ENCODE peak calls at places on chromosome 13, in ten cellular contexts. One of them, this sample, is unnamed.

GRCh38 chr13:27110056-27110746 is 61.4 kb downstream of the USP12 start:
- DNase-seq in frontal cortex: no peak
- DNase-seq in stimulated activated naive CD8-positive, alpha-beta T cell treated with anti-CD3 and anti-CD28 coated beads, Interleukin-15, amount 100 ng/mL, for 72 hours: no peak
- DNase-seq in erythroblast: no peak
- DNase-seq in fibroblast of lung: no peak
- DNase-seq in GM10248: no peak
- DNase-seq in non-pigmented ciliary epithelial cell: no peak
- DNase-seq in NCI-H1694 treated with DMSO at 0.1 percent for 48 hours: no peak
- DNase-seq in AG04450: no peak
- DNase-seq in esophagus squamous epithelium: no peak
- DNase-seq in this sample: no peak

GRCh38 chr13:33842207-33842606 is 24.3 kb downstream of the RFC3 start:
- DNase-seq in frontal cortex: no peak
- DNase-seq in stimulated activated naive CD8-positive, alpha-beta T cell treated with anti-CD3 and anti-CD28 coated beads, Interleukin-15, amount 100 ng/mL, for 72 hours: no peak
- DNase-seq in erythroblast: no peak
- DNase-seq in fibroblast of lung: peak
- DNase-seq in GM10248: no peak
- DNase-seq in non-pigmented ciliary epithelial cell: no peak
- DNase-seq in NCI-H1694 treated with DMSO at 0.1 percent for 48 hours: no peak
- DNase-seq in AG04450: no peak
- DNase-seq in esophagus squamous epithelium: no peak
- DNase-seq in this sample: no peak

GRCh38 chr13:74761794-74762193 is 627.6 kb upstream of the KLF12 start:
- DNase-seq in frontal cortex: no peak
- DNase-seq in stimulated activated naive CD8-positive, alpha-beta T cell treated with anti-CD3 and anti-CD28 coated beads, Interleukin-15, amount 100 ng/mL, for 72 hours: no peak
- DNase-seq in erythroblast: no peak
- DNase-seq in fibroblast of lung: peak
- DNase-seq in GM10248: no peak
- DNase-seq in non-pigmented ciliary epithelial cell: no peak
- DNase-seq in NCI-H1694 treated with DMSO at 0.1 percent for 48 hours: no peak
- DNase-seq in AG04450: no peak
- DNase-seq in esophagus squamous epithelium: no peak
- DNase-seq in this sample: no peak

GRCh38 chr13:31413531-31413930 is 213.8 kb downstream of the B3GLCT start:
- DNase-seq in frontal cortex: no peak
- DNase-seq in stimulated activated naive CD8-positive, alpha-beta T cell treated with anti-CD3 and anti-CD28 coated beads, Interleukin-15, amount 100 ng/mL, for 72 hours: no peak
- DNase-seq in erythroblast: no peak
- DNase-seq in fibroblast of lung: no peak
- DNase-seq in GM10248: no peak
- DNase-seq in non-pigmented ciliary epithelial cell: no peak
- DNase-seq in NCI-H1694 treated with DMSO at 0.1 percent for 48 hours: no peak
- DNase-seq in AG04450: no peak
- DNase-seq in esophagus squamous epithelium: no peak
- DNase-seq in this sample: no peak

GRCh38 chr13:34816543-34816942 is 125.5 kb upstream of the NBEA start:
- DNase-seq in frontal cortex: no peak
- DNase-seq in stimulated activated naive CD8-positive, alpha-beta T cell treated with anti-CD3 and anti-CD28 coated beads, Interleukin-15, amount 100 ng/mL, for 72 hours: no peak
- DNase-seq in erythroblast: no peak
- DNase-seq in fibroblast of lung: peak
- DNase-seq in GM10248: no peak
- DNase-seq in non-pigmented ciliary epithelial cell: no peak
- DNase-seq in NCI-H1694 treated with DMSO at 0.1 percent for 48 hours: no peak
- DNase-seq in AG04450: no peak
- DNase-seq in esophagus squamous epithelium: no peak
- DNase-seq in this sample: no peak

GRCh38 chr13:53206455-53206854 is 177.8 kb downstream of the OLFM4 start:
- DNase-seq in frontal cortex: no peak
- DNase-seq in stimulated activated naive CD8-positive, alpha-beta T cell treated with anti-CD3 and anti-CD28 coated beads, Interleukin-15, amount 100 ng/mL, for 72 hours: no peak
- DNase-seq in erythroblast: no peak
- DNase-seq in fibroblast of lung: no peak
- DNase-seq in GM10248: no peak
- DNase-seq in non-pigmented ciliary epithelial cell: no peak
- DNase-seq in NCI-H1694 treated with DMSO at 0.1 percent for 48 hours: peak
- DNase-seq in AG04450: no peak
- DNase-seq in esophagus squamous epithelium: no peak
- DNase-seq in this sample: no peak

GRCh38 chr13:101092985-101093384 is 323.3 kb downstream of the NALCN start:
- DNase-seq in frontal cortex: no peak
- DNase-seq in stimulated activated naive CD8-positive, alpha-beta T cell treated with anti-CD3 and anti-CD28 coated beads, Interleukin-15, amount 100 ng/mL, for 72 hours: no peak
- DNase-seq in erythroblast: no peak
- DNase-seq in fibroblast of lung: no peak
- DNase-seq in GM10248: no peak
- DNase-seq in non-pigmented ciliary epithelial cell: no peak
- DNase-seq in NCI-H1694 treated with DMSO at 0.1 percent for 48 hours: no peak
- DNase-seq in AG04450: no peak
- DNase-seq in esophagus squamous epithelium: no peak
- DNase-seq in this sample: no peak

GRCh38 chr13:33367931-33368330 is 82.4 kb upstream of the STARD13 start:
- DNase-seq in frontal cortex: no peak
- DNase-seq in stimulated activated naive CD8-positive, alpha-beta T cell treated with anti-CD3 and anti-CD28 coated beads, Interleukin-15, amount 100 ng/mL, for 72 hours: no peak
- DNase-seq in erythroblast: peak
- DNase-seq in fibroblast of lung: no peak
- DNase-seq in GM10248: peak
- DNase-seq in non-pigmented ciliary epithelial cell: no peak
- DNase-seq in NCI-H1694 treated with DMSO at 0.1 percent for 48 hours: no peak
- DNase-seq in AG04450: no peak
- DNase-seq in esophagus squamous epithelium: no peak
- DNase-seq in this sample: peak

GRCh38 chr13:68748038-68748437 is 1359.6 kb upstream of the ATXN8OS start:
- DNase-seq in frontal cortex: no peak
- DNase-seq in stimulated activated naive CD8-positive, alpha-beta T cell treated with anti-CD3 and anti-CD28 coated beads, Interleukin-15, amount 100 ng/mL, for 72 hours: no peak
- DNase-seq in erythroblast: no peak
- DNase-seq in fibroblast of lung: peak
- DNase-seq in GM10248: no peak
- DNase-seq in non-pigmented ciliary epithelial cell: no peak
- DNase-seq in NCI-H1694 treated with DMSO at 0.1 percent for 48 hours: no peak
- DNase-seq in AG04450: no peak
- DNase-seq in esophagus squamous epithelium: no peak
- DNase-seq in this sample: no peak

GRCh38 chr13:112165712-112166111 is 98.8 kb downstream of the SOX1 start:
- DNase-seq in frontal cortex: no peak
- DNase-seq in stimulated activated naive CD8-positive, alpha-beta T cell treated with anti-CD3 and anti-CD28 coated beads, Interleukin-15, amount 100 ng/mL, for 72 hours: no peak
- DNase-seq in erythroblast: no peak
- DNase-seq in fibroblast of lung: no peak
- DNase-seq in GM10248: no peak
- DNase-seq in non-pigmented ciliary epithelial cell: no peak
- DNase-seq in NCI-H1694 treated with DMSO at 0.1 percent for 48 hours: no peak
- DNase-seq in AG04450: no peak
- DNase-seq in esophagus squamous epithelium: no peak
- DNase-seq in this sample: no peak

GRCh38 chr13:89568746-89569145 is 1778.7 kb upstream of the MIR17HG start:
- DNase-seq in frontal cortex: no peak
- DNase-seq in stimulated activated naive CD8-positive, alpha-beta T cell treated with anti-CD3 and anti-CD28 coated beads, Interleukin-15, amount 100 ng/mL, for 72 hours: no peak
- DNase-seq in erythroblast: no peak
- DNase-seq in fibroblast of lung: no peak
- DNase-seq in GM10248: no peak
- DNase-seq in non-pigmented ciliary epithelial cell: no peak
- DNase-seq in NCI-H1694 treated with DMSO at 0.1 percent for 48 hours: no peak
- DNase-seq in AG04450: no peak
- DNase-seq in esophagus squamous epithelium: no peak
- DNase-seq in this sample: no peak

GRCh38 chr13:73146705-73147104 is 87.9 kb downstream of the KLF5 start:
- DNase-seq in frontal cortex: no peak
- DNase-seq in stimulated activated naive CD8-positive, alpha-beta T cell treated with anti-CD3 and anti-CD28 coated beads, Interleukin-15, amount 100 ng/mL, for 72 hours: no peak
- DNase-seq in erythroblast: no peak
- DNase-seq in fibroblast of lung: peak
- DNase-seq in GM10248: no peak
- DNase-seq in non-pigmented ciliary epithelial cell: no peak
- DNase-seq in NCI-H1694 treated with DMSO at 0.1 percent for 48 hours: no peak
- DNase-seq in AG04450: no peak
- DNase-seq in esophagus squamous epithelium: no peak
- DNase-seq in this sample: no peak

GRCh38 chr13:90412980-90413379 is 934.5 kb upstream of the MIR17HG start:
- DNase-seq in frontal cortex: no peak
- DNase-seq in stimulated activated naive CD8-positive, alpha-beta T cell treated with anti-CD3 and anti-CD28 coated beads, Interleukin-15, amount 100 ng/mL, for 72 hours: no peak
- DNase-seq in erythroblast: no peak
- DNase-seq in fibroblast of lung: no peak
- DNase-seq in GM10248: no peak
- DNase-seq in non-pigmented ciliary epithelial cell: no peak
- DNase-seq in NCI-H1694 treated with DMSO at 0.1 percent for 48 hours: no peak
- DNase-seq in AG04450: no peak
- DNase-seq in esophagus squamous epithelium: no peak
- DNase-seq in this sample: no peak

GRCh38 chr13:79861731-79862130 is 380.8 kb downstream of the NDFIP2 start:
- DNase-seq in frontal cortex: no peak
- DNase-seq in stimulated activated naive CD8-positive, alpha-beta T cell treated with anti-CD3 and anti-CD28 coated beads, Interleukin-15, amount 100 ng/mL, for 72 hours: no peak
- DNase-seq in erythroblast: no peak
- DNase-seq in fibroblast of lung: no peak
- DNase-seq in GM10248: no peak
- DNase-seq in non-pigmented ciliary epithelial cell: no peak
- DNase-seq in NCI-H1694 treated with DMSO at 0.1 percent for 48 hours: no peak
- DNase-seq in AG04450: no peak
- DNase-seq in esophagus squamous epithelium: no peak
- DNase-seq in this sample: no peak

GRCh38 chr13:75947448-75947847 is 311.3 kb downstream of the LMO7 start:
- DNase-seq in frontal cortex: no peak
- DNase-seq in stimulated activated naive CD8-positive, alpha-beta T cell treated with anti-CD3 and anti-CD28 coated beads, Interleukin-15, amount 100 ng/mL, for 72 hours: no peak
- DNase-seq in erythroblast: peak
- DNase-seq in fibroblast of lung: no peak
- DNase-seq in GM10248: no peak
- DNase-seq in non-pigmented ciliary epithelial cell: no peak
- DNase-seq in NCI-H1694 treated with DMSO at 0.1 percent for 48 hours: peak
- DNase-seq in AG04450: no peak
- DNase-seq in esophagus squamous epithelium: no peak
- DNase-seq in this sample: no peak

GRCh38 chr13:31172535-31172934 is 10.8 kb upstream of the HSPH1 start:
- DNase-seq in frontal cortex: no peak
- DNase-seq in stimulated activated naive CD8-positive, alpha-beta T cell treated with anti-CD3 and anti-CD28 coated beads, Interleukin-15, amount 100 ng/mL, for 72 hours: no peak
- DNase-seq in erythroblast: no peak
- DNase-seq in fibroblast of lung: peak
- DNase-seq in GM10248: no peak
- DNase-seq in non-pigmented ciliary epithelial cell: peak
- DNase-seq in NCI-H1694 treated with DMSO at 0.1 percent for 48 hours: no peak
- DNase-seq in AG04450: peak
- DNase-seq in esophagus squamous epithelium: no peak
- DNase-seq in this sample: no peak

GRCh38 chr13:102571075-102571474 is 25.7 kb upstream of the TPP2 start:
- DNase-seq in frontal cortex: no peak
- DNase-seq in stimulated activated naive CD8-positive, alpha-beta T cell treated with anti-CD3 and anti-CD28 coated beads, Interleukin-15, amount 100 ng/mL, for 72 hours: no peak
- DNase-seq in erythroblast: no peak
- DNase-seq in fibroblast of lung: no peak
- DNase-seq in GM10248: no peak
- DNase-seq in non-pigmented ciliary epithelial cell: no peak
- DNase-seq in NCI-H1694 treated with DMSO at 0.1 percent for 48 hours: peak
- DNase-seq in AG04450: no peak
- DNase-seq in esophagus squamous epithelium: no peak
- DNase-seq in this sample: no peak

GRCh38 chr13:106505295-106505694 is 30.2 kb downstream of the EFNB2 start:
- DNase-seq in frontal cortex: no peak
- DNase-seq in stimulated activated naive CD8-positive, alpha-beta T cell treated with anti-CD3 and anti-CD28 coated beads, Interleukin-15, amount 100 ng/mL, for 72 hours: no peak
- DNase-seq in erythroblast: no peak
- DNase-seq in fibroblast of lung: no peak
- DNase-seq in GM10248: no peak
- DNase-seq in non-pigmented ciliary epithelial cell: no peak
- DNase-seq in NCI-H1694 treated with DMSO at 0.1 percent for 48 hours: no peak
- DNase-seq in AG04450: no peak
- DNase-seq in esophagus squamous epithelium: no peak
- DNase-seq in this sample: no peak

GRCh38 chr13:45518525-45519235 is 53.9 kb downstream of the COG3 start:
- DNase-seq in frontal cortex: no peak
- DNase-seq in stimulated activated naive CD8-positive, alpha-beta T cell treated with anti-CD3 and anti-CD28 coated beads, Interleukin-15, amount 100 ng/mL, for 72 hours: no peak
- DNase-seq in erythroblast: no peak
- DNase-seq in fibroblast of lung: peak
- DNase-seq in GM10248: no peak
- DNase-seq in non-pigmented ciliary epithelial cell: no peak
- DNase-seq in NCI-H1694 treated with DMSO at 0.1 percent for 48 hours: no peak
- DNase-seq in AG04450: peak
- DNase-seq in esophagus squamous epithelium: no peak
- DNase-seq in this sample: no peak

GRCh38 chr13:25281193-25281936 is 5.9 kb downstream of the MTMR6 start:
- DNase-seq in frontal cortex: no peak
- DNase-seq in stimulated activated naive CD8-positive, alpha-beta T cell treated with anti-CD3 and anti-CD28 coated beads, Interleukin-15, amount 100 ng/mL, for 72 hours: peak
- DNase-seq in erythroblast: no peak
- DNase-seq in fibroblast of lung: no peak
- DNase-seq in GM10248: peak
- DNase-seq in non-pigmented ciliary epithelial cell: no peak
- DNase-seq in NCI-H1694 treated with DMSO at 0.1 percent for 48 hours: no peak
- DNase-seq in AG04450: no peak
- DNase-seq in esophagus squamous epithelium: no peak
- DNase-seq in this sample: peak

GRCh38 chr13:25171517-25172302 is at the start of gene AMER2:
- DNase-seq in frontal cortex: peak
- DNase-seq in stimulated activated naive CD8-positive, alpha-beta T cell treated with anti-CD3 and anti-CD28 coated beads, Interleukin-15, amount 100 ng/mL, for 72 hours: no peak
- DNase-seq in erythroblast: no peak
- DNase-seq in fibroblast of lung: peak
- DNase-seq in GM10248: peak
- DNase-seq in non-pigmented ciliary epithelial cell: no peak
- DNase-seq in NCI-H1694 treated with DMSO at 0.1 percent for 48 hours: peak
- DNase-seq in AG04450: no peak
- DNase-seq in esophagus squamous epithelium: no peak
- DNase-seq in this sample: peak

GRCh38 chr13:26221399-26221720 is 754 bp downstream of the RNF6 start:
- DNase-seq in frontal cortex: no peak
- DNase-seq in stimulated activated naive CD8-positive, alpha-beta T cell treated with anti-CD3 and anti-CD28 coated beads, Interleukin-15, amount 100 ng/mL, for 72 hours: no peak
- DNase-seq in erythroblast: no peak
- DNase-seq in fibroblast of lung: no peak
- DNase-seq in GM10248: no peak
- DNase-seq in non-pigmented ciliary epithelial cell: no peak
- DNase-seq in NCI-H1694 treated with DMSO at 0.1 percent for 48 hours: no peak
- DNase-seq in AG04450: no peak
- DNase-seq in esophagus squamous epithelium: no peak
- DNase-seq in this sample: no peak

GRCh38 chr13:44649118-44649455 is 73.0 kb upstream of the TSC22D1 start:
- DNase-seq in frontal cortex: no peak
- DNase-seq in stimulated activated naive CD8-positive, alpha-beta T cell treated with anti-CD3 and anti-CD28 coated beads, Interleukin-15, amount 100 ng/mL, for 72 hours: peak
- DNase-seq in erythroblast: no peak
- DNase-seq in fibroblast of lung: no peak
- DNase-seq in GM10248: no peak
- DNase-seq in non-pigmented ciliary epithelial cell: no peak
- DNase-seq in NCI-H1694 treated with DMSO at 0.1 percent for 48 hours: no peak
- DNase-seq in AG04450: no peak
- DNase-seq in esophagus squamous epithelium: no peak
- DNase-seq in this sample: no peak

GRCh38 chr13:33524086-33524485 is 238.5 kb upstream of the STARD13 start:
- DNase-seq in frontal cortex: no peak
- DNase-seq in stimulated activated naive CD8-positive, alpha-beta T cell treated with anti-CD3 and anti-CD28 coated beads, Interleukin-15, amount 100 ng/mL, for 72 hours: no peak
- DNase-seq in erythroblast: no peak
- DNase-seq in fibroblast of lung: peak
- DNase-seq in GM10248: no peak
- DNase-seq in non-pigmented ciliary epithelial cell: peak
- DNase-seq in NCI-H1694 treated with DMSO at 0.1 percent for 48 hours: no peak
- DNase-seq in AG04450: peak
- DNase-seq in esophagus squamous epithelium: no peak
- DNase-seq in this sample: no peak

GRCh38 chr13:67219113-67219512 is 11.0 kb downstream of the PCDH9 start:
- DNase-seq in frontal cortex: no peak
- DNase-seq in stimulated activated naive CD8-positive, alpha-beta T cell treated with anti-CD3 and anti-CD28 coated beads, Interleukin-15, amount 100 ng/mL, for 72 hours: no peak
- DNase-seq in erythroblast: no peak
- DNase-seq in fibroblast of lung: no peak
- DNase-seq in GM10248: no peak
- DNase-seq in non-pigmented ciliary epithelial cell: no peak
- DNase-seq in NCI-H1694 treated with DMSO at 0.1 percent for 48 hours: no peak
- DNase-seq in AG04450: no peak
- DNase-seq in esophagus squamous epithelium: no peak
- DNase-seq in this sample: no peak

GRCh38 chr13:76380436-76381065 is 505.7 kb downstream of the KCTD12 start:
- DNase-seq in frontal cortex: no peak
- DNase-seq in stimulated activated naive CD8-positive, alpha-beta T cell treated with anti-CD3 and anti-CD28 coated beads, Interleukin-15, amount 100 ng/mL, for 72 hours: no peak
- DNase-seq in erythroblast: no peak
- DNase-seq in fibroblast of lung: peak
- DNase-seq in GM10248: no peak
- DNase-seq in non-pigmented ciliary epithelial cell: peak
- DNase-seq in NCI-H1694 treated with DMSO at 0.1 percent for 48 hours: no peak
- DNase-seq in AG04450: no peak
- DNase-seq in esophagus squamous epithelium: no peak
- DNase-seq in this sample: no peak

GRCh38 chr13:113192279-113192678 is 16.2 kb downstream of the PCID2 start:
- DNase-seq in frontal cortex: no peak
- DNase-seq in stimulated activated naive CD8-positive, alpha-beta T cell treated with anti-CD3 and anti-CD28 coated beads, Interleukin-15, amount 100 ng/mL, for 72 hours: no peak
- DNase-seq in erythroblast: no peak
- DNase-seq in fibroblast of lung: no peak
- DNase-seq in GM10248: no peak
- DNase-seq in non-pigmented ciliary epithelial cell: no peak
- DNase-seq in NCI-H1694 treated with DMSO at 0.1 percent for 48 hours: no peak
- DNase-seq in AG04450: no peak
- DNase-seq in esophagus squamous epithelium: no peak
- DNase-seq in this sample: no peak

GRCh38 chr13:88764103-88764502 is 1092.9 kb downstream of the SLITRK5 start:
- DNase-seq in frontal cortex: no peak
- DNase-seq in stimulated activated naive CD8-positive, alpha-beta T cell treated with anti-CD3 and anti-CD28 coated beads, Interleukin-15, amount 100 ng/mL, for 72 hours: no peak
- DNase-seq in erythroblast: no peak
- DNase-seq in fibroblast of lung: no peak
- DNase-seq in GM10248: no peak
- DNase-seq in non-pigmented ciliary epithelial cell: no peak
- DNase-seq in NCI-H1694 treated with DMSO at 0.1 percent for 48 hours: no peak
- DNase-seq in AG04450: no peak
- DNase-seq in esophagus squamous epithelium: no peak
- DNase-seq in this sample: no peak